ENCODE peak calls at places on chromosomes 13 and 19, in four cellular contexts. One of them, this sample, is unnamed.

GRCh38 chr13:25860862-25861261 is 191.0 kb downstream of the SHISA2 start:
- DNase-seq in HepG2: no peak
- DNase-seq in K562: no peak
- DNase-seq in GM12878: no peak
- DNase-seq in this sample: no peak

GRCh38 chr19:37470216-37470615 is 1.1 kb downstream of the ZNF570 start:
- DNase-seq in HepG2: no peak
- DNase-seq in K562: no peak
- DNase-seq in GM12878: no peak
- DNase-seq in this sample: no peak

GRCh38 chr13:43141685-43142084 is 118.3 kb downstream of the DNAJC15 start:
- DNase-seq in HepG2: no peak
- DNase-seq in K562: no peak
- DNase-seq in GM12878: no peak
- DNase-seq in this sample: no peak

GRCh38 chr19:18044825-18045304 is 36.9 kb downstream of the ARRDC2 start:
- DNase-seq in HepG2: no peak
- DNase-seq in K562: peak
- DNase-seq in GM12878: peak
- DNase-seq in this sample: no peak

GRCh38 chr19:4304509-4305252 is at the start of gene FSD1:
- DNase-seq in HepG2: no peak
- DNase-seq in K562: peak
- DNase-seq in GM12878: no peak
- DNase-seq in this sample: peak

GRCh38 chr19:10112895-10113591 is 1.6 kb downstream of the P2RY11 start:
- DNase-seq in HepG2: peak
- DNase-seq in K562: peak
- DNase-seq in GM12878: no peak
- DNase-seq in this sample: peak

GRCh38 chr19:46950526-46951235 is 69.0 kb upstream of the NPAS1 start:
- DNase-seq in HepG2: no peak
- DNase-seq in K562: no peak
- DNase-seq in GM12878: no peak
- DNase-seq in this sample: no peak

GRCh38 chr13:29537736-29538624 is 57.5 kb downstream of the SLC7A1 start:
- DNase-seq in HepG2: no peak
- DNase-seq in K562: no peak
- DNase-seq in GM12878: no peak
- DNase-seq in this sample: no peak

GRCh38 chr13:100530645-100531044 is 57.9 kb downstream of the GGACT start:
- DNase-seq in HepG2: peak
- DNase-seq in K562: no peak
- DNase-seq in GM12878: no peak
- DNase-seq in this sample: no peak

GRCh38 chr13:43020794-43021193 is 2.6 kb upstream of the DNAJC15 start:
- DNase-seq in HepG2: no peak
- DNase-seq in K562: no peak
- DNase-seq in GM12878: no peak
- DNase-seq in this sample: no peak

GRCh38 chr19:49590071-49590970 is 661 bp upstream of the PRR12 start:
- DNase-seq in HepG2: peak
- DNase-seq in K562: peak
- DNase-seq in GM12878: peak
- DNase-seq in this sample: peak

GRCh38 chr13:37701306-37701705 is 102.7 kb upstream of the POSTN start:
- DNase-seq in HepG2: no peak
- DNase-seq in K562: no peak
- DNase-seq in GM12878: no peak
- DNase-seq in this sample: no peak

GRCh38 chr13:18947376-18947977 is 234.1 kb downstream of the TUBA3C start:
- DNase-seq in HepG2: no peak
- DNase-seq in K562: no peak
- DNase-seq in GM12878: no peak
- DNase-seq in this sample: no peak

GRCh38 chr19:30374791-30375650 is 2.8 kb downstream of the ZNF536 start:
- DNase-seq in HepG2: no peak
- DNase-seq in K562: no peak
- DNase-seq in GM12878: no peak
- DNase-seq in this sample: peak

GRCh38 chr13:32881074-32881791 is 135.0 kb upstream of the KL start:
- DNase-seq in HepG2: no peak
- DNase-seq in K562: no peak
- DNase-seq in GM12878: no peak
- DNase-seq in this sample: no peak

GRCh38 chr13:22114630-22115311 is 443.9 kb downstream of the FGF9 start:
- DNase-seq in HepG2: no peak
- DNase-seq in K562: no peak
- DNase-seq in GM12878: peak
- DNase-seq in this sample: no peak

GRCh38 chr19:29745253-29745652 is 30.2 kb upstream of the C19orf12 start:
- DNase-seq in HepG2: peak
- DNase-seq in K562: peak
- DNase-seq in GM12878: no peak
- DNase-seq in this sample: peak

GRCh38 chr13:98182153-98182552 is 5.1 kb upstream of the RNF113B start:
- DNase-seq in HepG2: no peak
- DNase-seq in K562: no peak
- DNase-seq in GM12878: no peak
- DNase-seq in this sample: no peak

GRCh38 chr13:30577381-30577780 is 40.3 kb upstream of the USPL1 start:
- DNase-seq in HepG2: peak
- DNase-seq in K562: peak
- DNase-seq in GM12878: peak
- DNase-seq in this sample: no peak

GRCh38 chr19:3034194-3034844 is 5.2 kb upstream of the TLE2 start:
- DNase-seq in HepG2: no peak
- DNase-seq in K562: no peak
- DNase-seq in GM12878: no peak
- DNase-seq in this sample: no peak

GRCh38 chr13:102402292-102402691 is 444 bp upstream of the FGF14 start:
- DNase-seq in HepG2: no peak
- DNase-seq in K562: no peak
- DNase-seq in GM12878: no peak
- DNase-seq in this sample: no peak

GRCh38 chr13:102017248-102017647 is 384.6 kb downstream of the FGF14 start:
- DNase-seq in HepG2: no peak
- DNase-seq in K562: no peak
- DNase-seq in GM12878: no peak
- DNase-seq in this sample: no peak

GRCh38 chr19:54201172-54201701 is 579 bp downstream of the RPS9 start:
- DNase-seq in HepG2: no peak
- DNase-seq in K562: no peak
- DNase-seq in GM12878: no peak
- DNase-seq in this sample: no peak

DNA sequence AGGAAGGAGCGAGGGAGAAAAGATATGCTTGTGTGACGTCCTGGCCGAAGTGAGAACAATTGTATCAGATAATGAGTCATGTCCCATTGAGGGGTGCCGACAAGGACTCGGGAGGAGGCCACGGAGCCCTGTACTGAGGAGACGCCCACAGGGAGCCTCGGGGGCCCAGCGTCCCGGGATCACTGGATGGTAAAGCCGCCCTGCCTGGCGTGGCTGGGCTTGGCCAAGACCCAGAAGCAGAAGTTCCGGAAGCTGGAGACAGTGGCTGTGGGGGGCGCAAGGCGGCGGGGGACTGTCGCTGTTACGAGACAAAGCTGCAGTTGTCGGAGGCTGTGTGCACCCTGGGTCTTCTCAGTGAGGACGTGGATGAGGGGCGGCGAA is 54.2 kb downstream of the MCF2L start:
- DNase-seq in HepG2: peak
- DNase-seq in K562: no peak
- DNase-seq in GM12878: no peak
- DNase-seq in this sample: no peak
- TF ChIP-seq BHLHE40 in HepG2: no peak
- TF ChIP-seq BHLHE40 in K562: no peak
- TF ChIP-seq BHLHE40 in GM12878: no peak
- TF ChIP-seq BHLHE40 in this sample: no peak

GRCh38 chr13:111062305-111062704 is 52.8 kb upstream of the ARHGEF7 start:
- DNase-seq in HepG2: no peak
- DNase-seq in K562: no peak
- DNase-seq in GM12878: no peak
- DNase-seq in this sample: no peak
- TF ChIP-seq TARDBP in HepG2: no peak
- TF ChIP-seq TARDBP in K562: no peak
- TF ChIP-seq TARDBP in GM12878: no peak
- TF ChIP-seq TARDBP in this sample: no peak

GRCh38 chr13:110177790-110178189 is 129.2 kb downstream of the COL4A1 start:
- DNase-seq in HepG2: no peak
- DNase-seq in K562: no peak
- DNase-seq in GM12878: no peak
- DNase-seq in this sample: no peak
- TF ChIP-seq BHLHE40 in HepG2: no peak
- TF ChIP-seq BHLHE40 in K562: no peak
- TF ChIP-seq BHLHE40 in GM12878: no peak
- TF ChIP-seq BHLHE40 in this sample: no peak

GRCh38 chr13:95323930-95324662 is 22.8 kb upstream of the ABCC4 start:
- DNase-seq in HepG2: no peak
- DNase-seq in K562: no peak
- DNase-seq in GM12878: no peak
- DNase-seq in this sample: no peak
- TF ChIP-seq TARDBP in HepG2: no peak
- TF ChIP-seq TARDBP in K562: no peak
- TF ChIP-seq TARDBP in GM12878: no peak
- TF ChIP-seq TARDBP in this sample: no peak

This sample was measured in HEK293T.